ENCODE peak calls at places on chromosomes 2 and 18, in eight cellular contexts. One of them, this sample, is unnamed. For H3K36me3, the result is how much of the 10 kb centered on the place peaks cover.

GRCh38 chr2:236352761-236353593 is 88.8 kb upstream of the ASB18 start:
- DNase-seq in spleen: no peak
- DNase-seq in right lobe of liver: no peak
- DNase-seq in sigmoid colon: no peak
- DNase-seq in GM23338: peak
- DNase-seq in IMR-90: peak
- DNase-seq in mucosa of descending colon: no peak
- DNase-seq in lower lobe of right lung: no peak
- DNase-seq in this sample: no peak

GRCh38 chr2:73708527-73708926 is 28.6 kb downstream of the TPRKB start:
- DNase-seq in spleen: no peak
- DNase-seq in right lobe of liver: no peak
- DNase-seq in sigmoid colon: no peak
- DNase-seq in GM23338: no peak
- DNase-seq in IMR-90: no peak
- DNase-seq in mucosa of descending colon: no peak
- DNase-seq in lower lobe of right lung: no peak
- DNase-seq in this sample: no peak

GRCh38 chr18:50649821-50650220 is 89.9 kb downstream of the MAPK4 start:
- DNase-seq in spleen: no peak
- DNase-seq in right lobe of liver: no peak
- DNase-seq in sigmoid colon: peak
- DNase-seq in GM23338: no peak
- DNase-seq in IMR-90: peak
- DNase-seq in mucosa of descending colon: peak
- DNase-seq in lower lobe of right lung: peak
- DNase-seq in this sample: no peak

GRCh38 chr2:236177967-236178909 is 10.1 kb upstream of the GBX2 start:
- DNase-seq in spleen: no peak
- DNase-seq in right lobe of liver: no peak
- DNase-seq in sigmoid colon: peak
- DNase-seq in GM23338: peak
- DNase-seq in IMR-90: peak
- DNase-seq in mucosa of descending colon: peak
- DNase-seq in lower lobe of right lung: no peak
- DNase-seq in this sample: peak

GRCh38 chr18:79609021-79609461 is 70.6 kb upstream of the CTDP1 start:
- DNase-seq in spleen: peak
- DNase-seq in right lobe of liver: peak
- DNase-seq in sigmoid colon: peak
- DNase-seq in GM23338: no peak
- DNase-seq in IMR-90: no peak
- DNase-seq in mucosa of descending colon: no peak
- DNase-seq in lower lobe of right lung: peak
- DNase-seq in this sample: no peak

GRCh38 chr2:19187323-19188020 is 171.0 kb downstream of the OSR1 start:
- DNase-seq in spleen: no peak
- DNase-seq in right lobe of liver: no peak
- DNase-seq in sigmoid colon: no peak
- DNase-seq in GM23338: no peak
- DNase-seq in IMR-90: peak
- DNase-seq in mucosa of descending colon: no peak
- DNase-seq in lower lobe of right lung: no peak
- DNase-seq in this sample: no peak

GRCh38 chr2:236988690-236989639 is 96.7 kb upstream of the COPS8 start:
- DNase-seq in spleen: peak
- DNase-seq in right lobe of liver: peak
- DNase-seq in sigmoid colon: peak
- DNase-seq in GM23338: no peak
- DNase-seq in IMR-90: no peak
- DNase-seq in mucosa of descending colon: no peak
- DNase-seq in lower lobe of right lung: peak
- DNase-seq in this sample: no peak

GRCh38 chr2:218570850-218571249 is 2.2 kb downstream of the CNOT9 start:
- DNase-seq in spleen: no peak
- DNase-seq in right lobe of liver: no peak
- DNase-seq in sigmoid colon: no peak
- DNase-seq in GM23338: no peak
- DNase-seq in IMR-90: peak
- DNase-seq in mucosa of descending colon: no peak
- DNase-seq in lower lobe of right lung: no peak
- DNase-seq in this sample: no peak

GRCh38 chr2:41782306-41783158 is 265.3 kb upstream of the PKDCC start:
- DNase-seq in spleen: no peak
- DNase-seq in right lobe of liver: peak
- DNase-seq in sigmoid colon: no peak
- DNase-seq in GM23338: peak
- DNase-seq in IMR-90: peak
- DNase-seq in mucosa of descending colon: no peak
- DNase-seq in lower lobe of right lung: no peak
- DNase-seq in this sample: peak

GRCh38 chr2:20593072-20594034 is 57.5 kb downstream of the HS1BP3 start:
- DNase-seq in spleen: peak
- DNase-seq in right lobe of liver: peak
- DNase-seq in sigmoid colon: peak
- DNase-seq in GM23338: no peak
- DNase-seq in IMR-90: peak
- DNase-seq in mucosa of descending colon: no peak
- DNase-seq in lower lobe of right lung: peak
- DNase-seq in this sample: peak

GRCh38 chr18:31225668-31226067 is 63.0 kb upstream of the DSC1 start:
- DNase-seq in spleen: no peak
- DNase-seq in right lobe of liver: no peak
- DNase-seq in sigmoid colon: no peak
- DNase-seq in GM23338: peak
- DNase-seq in IMR-90: peak
- DNase-seq in mucosa of descending colon: no peak
- DNase-seq in lower lobe of right lung: no peak
- DNase-seq in this sample: no peak

GRCh38 chr18:8844721-8845148 is 139.4 kb downstream of the MTCL1 start:
- DNase-seq in spleen: no peak
- DNase-seq in right lobe of liver: no peak
- DNase-seq in sigmoid colon: no peak
- DNase-seq in GM23338: no peak
- DNase-seq in IMR-90: peak
- DNase-seq in mucosa of descending colon: no peak
- DNase-seq in lower lobe of right lung: no peak
- DNase-seq in this sample: no peak

GRCh38 chr18:43563780-43564179 is 286.5 kb upstream of the SYT4 start:
- DNase-seq in spleen: no peak
- DNase-seq in right lobe of liver: no peak
- DNase-seq in sigmoid colon: no peak
- DNase-seq in GM23338: peak
- DNase-seq in IMR-90: peak
- DNase-seq in mucosa of descending colon: no peak
- DNase-seq in lower lobe of right lung: no peak
- DNase-seq in this sample: peak

GRCh38 chr2:235963853-235964577 is 204.2 kb downstream of the GBX2 start:
- DNase-seq in spleen: peak
- DNase-seq in right lobe of liver: no peak
- DNase-seq in sigmoid colon: peak
- DNase-seq in GM23338: no peak
- DNase-seq in IMR-90: no peak
- DNase-seq in mucosa of descending colon: no peak
- DNase-seq in lower lobe of right lung: no peak
- DNase-seq in this sample: no peak

GRCh38 chr2:27249077-27249890 is 13.6 kb downstream of the SLC30A3 start:
- DNase-seq in spleen: no peak
- DNase-seq in right lobe of liver: no peak
- DNase-seq in sigmoid colon: no peak
- DNase-seq in GM23338: no peak
- DNase-seq in IMR-90: no peak
- DNase-seq in mucosa of descending colon: no peak
- DNase-seq in lower lobe of right lung: no peak
- DNase-seq in this sample: no peak

GRCh38 chr2:217218269-217219140 is 358.6 kb upstream of the TNP1 start:
- DNase-seq in spleen: no peak
- DNase-seq in right lobe of liver: no peak
- DNase-seq in sigmoid colon: no peak
- DNase-seq in GM23338: no peak
- DNase-seq in IMR-90: peak
- DNase-seq in mucosa of descending colon: no peak
- DNase-seq in lower lobe of right lung: no peak
- DNase-seq in this sample: no peak

GRCh38 chr2:44277541-44277940 is 2.3 kb downstream of the SLC3A1 start:
- DNase-seq in spleen: no peak
- DNase-seq in right lobe of liver: no peak
- DNase-seq in sigmoid colon: no peak
- DNase-seq in GM23338: no peak
- DNase-seq in IMR-90: no peak
- DNase-seq in mucosa of descending colon: no peak
- DNase-seq in lower lobe of right lung: no peak
- DNase-seq in this sample: no peak

GRCh38 chr2:5227062-5227699 is 465.0 kb upstream of the SOX11 start:
- DNase-seq in spleen: no peak
- DNase-seq in right lobe of liver: no peak
- DNase-seq in sigmoid colon: no peak
- DNase-seq in GM23338: no peak
- DNase-seq in IMR-90: no peak
- DNase-seq in mucosa of descending colon: no peak
- DNase-seq in lower lobe of right lung: no peak
- DNase-seq in this sample: no peak

GRCh38 chr2:71510196-71510807 is 56.9 kb downstream of the DYSF start:
- DNase-seq in spleen: peak
- DNase-seq in right lobe of liver: peak
- DNase-seq in sigmoid colon: peak
- DNase-seq in GM23338: peak
- DNase-seq in IMR-90: peak
- DNase-seq in mucosa of descending colon: peak
- DNase-seq in lower lobe of right lung: peak
- DNase-seq in this sample: no peak

GRCh38 chr2:240999001-240999791 is 778 bp downstream of the SNED1 start:
- DNase-seq in spleen: peak
- DNase-seq in right lobe of liver: no peak
- DNase-seq in sigmoid colon: peak
- DNase-seq in GM23338: peak
- DNase-seq in IMR-90: no peak
- DNase-seq in mucosa of descending colon: peak
- DNase-seq in lower lobe of right lung: peak
- DNase-seq in this sample: peak

GRCh38 chr2:19261061-19261460 is 97.4 kb downstream of the OSR1 start:
- DNase-seq in spleen: no peak
- DNase-seq in right lobe of liver: no peak
- DNase-seq in sigmoid colon: no peak
- DNase-seq in GM23338: no peak
- DNase-seq in IMR-90: peak
- DNase-seq in mucosa of descending colon: no peak
- DNase-seq in lower lobe of right lung: no peak
- DNase-seq in this sample: no peak

GRCh38 chr18:74290831-74291770 is 662 bp downstream of the CYB5A start:
- DNase-seq in spleen: peak
- DNase-seq in right lobe of liver: no peak
- DNase-seq in sigmoid colon: peak
- DNase-seq in GM23338: peak
- DNase-seq in IMR-90: no peak
- DNase-seq in mucosa of descending colon: peak
- DNase-seq in lower lobe of right lung: peak
- DNase-seq in this sample: peak

GRCh38 chr18:74288730-74289129 is 3.0 kb downstream of the CYB5A start:
- DNase-seq in spleen: no peak
- DNase-seq in right lobe of liver: no peak
- DNase-seq in sigmoid colon: peak
- DNase-seq in GM23338: no peak
- DNase-seq in IMR-90: no peak
- DNase-seq in mucosa of descending colon: no peak
- DNase-seq in lower lobe of right lung: no peak
- DNase-seq in this sample: no peak

GRCh38 chr18:74288041-74288440 is 3.7 kb downstream of the CYB5A start:
- DNase-seq in spleen: no peak
- DNase-seq in right lobe of liver: no peak
- DNase-seq in sigmoid colon: no peak
- DNase-seq in GM23338: no peak
- DNase-seq in IMR-90: no peak
- DNase-seq in mucosa of descending colon: no peak
- DNase-seq in lower lobe of right lung: no peak
- DNase-seq in this sample: no peak

GRCh38 chr18:74289946-74290478 is 1.8 kb downstream of the CYB5A start:
- DNase-seq in spleen: no peak
- DNase-seq in right lobe of liver: no peak
- DNase-seq in sigmoid colon: no peak
- DNase-seq in GM23338: no peak
- DNase-seq in IMR-90: no peak
- DNase-seq in mucosa of descending colon: no peak
- DNase-seq in lower lobe of right lung: no peak
- DNase-seq in this sample: no peak

GRCh38 chr18:74289137-74289536 is 2.6 kb downstream of the CYB5A start:
- DNase-seq in spleen: no peak
- DNase-seq in right lobe of liver: no peak
- DNase-seq in sigmoid colon: no peak
- DNase-seq in GM23338: no peak
- DNase-seq in IMR-90: peak
- DNase-seq in mucosa of descending colon: no peak
- DNase-seq in lower lobe of right lung: no peak
- DNase-seq in this sample: no peak
- H3K4me3 ChIP-seq in spleen: no peak
- H3K4me3 ChIP-seq in right lobe of liver: peak
- H3K4me3 ChIP-seq in sigmoid colon: no peak
- H3K4me3 ChIP-seq in GM23338: no peak
- H3K4me3 ChIP-seq in IMR-90: no peak
- H3K4me3 ChIP-seq in mucosa of descending colon: no peak
- H3K4me3 ChIP-seq in lower lobe of right lung: peak
- H3K4me3 ChIP-seq in this sample: no peak

DNA sequence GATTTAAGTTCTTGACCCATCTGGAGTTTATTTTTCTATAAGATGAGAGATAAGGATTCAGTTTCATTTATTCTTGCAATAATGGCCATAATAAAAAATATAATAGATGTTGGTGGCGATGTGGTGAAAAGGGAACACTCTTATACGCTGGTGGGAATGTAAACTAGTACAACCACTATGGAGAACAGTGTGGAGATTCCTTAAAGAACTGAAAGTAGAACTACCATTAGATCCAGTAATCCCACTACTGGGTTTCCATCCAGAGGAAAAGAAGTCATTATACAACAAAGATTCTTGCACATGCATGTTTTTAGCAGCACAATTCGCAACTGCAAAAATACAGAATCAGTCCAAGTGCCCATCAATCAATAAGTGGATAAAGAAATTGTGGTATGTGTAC is 1040.5 kb upstream of the GYPC start:
- DNase-seq in spleen: no peak
- DNase-seq in right lobe of liver: no peak
- DNase-seq in sigmoid colon: no peak
- DNase-seq in GM23338: no peak
- DNase-seq in IMR-90: no peak
- DNase-seq in mucosa of descending colon: no peak
- DNase-seq in lower lobe of right lung: no peak
- DNase-seq in this sample: no peak
- H3K36me3 ChIP-seq in spleen: under half
- H3K36me3 ChIP-seq in right lobe of liver: under half
- H3K36me3 ChIP-seq in sigmoid colon: under half
- H3K36me3 ChIP-seq in GM23338: under half
- H3K36me3 ChIP-seq in IMR-90: under half
- H3K36me3 ChIP-seq in mucosa of descending colon: under half
- H3K36me3 ChIP-seq in lower lobe of right lung: under half
- H3K36me3 ChIP-seq in this sample: under half

GRCh38 chr2:75317801-75318200 is 118.5 kb upstream of the TACR1 start:
- DNase-seq in spleen: no peak
- DNase-seq in right lobe of liver: no peak
- DNase-seq in sigmoid colon: no peak
- DNase-seq in GM23338: no peak
- DNase-seq in IMR-90: no peak
- DNase-seq in mucosa of descending colon: no peak
- DNase-seq in lower lobe of right lung: no peak
- DNase-seq in this sample: no peak
- TF ChIP-seq CTCF in spleen: no peak
- TF ChIP-seq CTCF in right lobe of liver: no peak
- TF ChIP-seq CTCF in sigmoid colon: no peak
- TF ChIP-seq CTCF in GM23338: no peak
- TF ChIP-seq CTCF in IMR-90: no peak
- TF ChIP-seq CTCF in mucosa of descending colon: no peak
- TF ChIP-seq CTCF in lower lobe of right lung: no peak
- TF ChIP-seq CTCF in this sample: no peak

GRCh38 chr18:44936485-44936884 is 255.8 kb downstream of the SETBP1 start:
- DNase-seq in spleen: no peak
- DNase-seq in right lobe of liver: no peak
- DNase-seq in sigmoid colon: no peak
- DNase-seq in GM23338: no peak
- DNase-seq in IMR-90: no peak
- DNase-seq in mucosa of descending colon: no peak
- DNase-seq in lower lobe of right lung: no peak
- DNase-seq in this sample: no peak
- H3K4me3 ChIP-seq in spleen: no peak
- H3K4me3 ChIP-seq in right lobe of liver: no peak
- H3K4me3 ChIP-seq in sigmoid colon: no peak
- H3K4me3 ChIP-seq in GM23338: no peak
- H3K4me3 ChIP-seq in IMR-90: no peak
- H3K4me3 ChIP-seq in mucosa of descending colon: no peak
- H3K4me3 ChIP-seq in lower lobe of right lung: no peak
- H3K4me3 ChIP-seq in this sample: no peak

This sample was measured in pancreas.